ENCODE peak calls at places on chromosomes 5 and 9, in eight cellular contexts. O, F, G, K, P, S, R and N are unnamed samples.
A peak's percentile ranks its signal among the peaks of the same experiment; 100 is the strongest.

GRCh38 chr9:91186311-91187101 is 175.2 kb downstream of the AUH start:
- DNase-seq in O (no peak), F (peak; percentile 27), G (no peak), K (no peak), P (no peak), S (no peak), R (peak; percentile 20), N (no peak)

GRCh38 chr9:126009047-126009446 is 261.9 kb downstream of the PBX3 start:
- DNase-seq in O (peak; percentile 50), F (no peak), G (no peak), K (peak; percentile 9), P (peak; percentile 1), S (no peak), R (no peak), N (no peak)

GRCh38 chr5:164798110-164798509 is 1292.7 kb downstream of the MAT2B start:
- DNase-seq in O (no peak), F (no peak), G (no peak), K (no peak), P (no peak), S (no peak), R (no peak), N (no peak)

GRCh38 chr5:92242170-92242569 is 859.1 kb upstream of the ARRDC3 start:
- DNase-seq in O (no peak), F (peak; percentile 3), G (no peak), K (peak; percentile 4), P (no peak), S (no peak), R (no peak), N (no peak)

GRCh38 chr5:157987259-157987658 is 128.3 kb upstream of the CLINT1 start:
- DNase-seq in O (no peak), F (no peak), G (no peak), K (no peak), P (no peak), S (no peak), R (no peak), N (no peak)

GRCh38 chr9:127178646-127179632 is 56.5 kb upstream of the ANGPTL2 start:
- DNase-seq in O (no peak), F (no peak), G (peak; percentile 49), K (no peak), P (no peak), S (peak; percentile 31), R (no peak), N (no peak)

GRCh38 chr9:81634915-81635516 is 54.3 kb downstream of the TLE1 start:
- DNase-seq in O (peak; percentile 35), F (no peak), G (peak; percentile 44), K (peak; percentile 14), P (peak; percentile 15), S (no peak), R (no peak), N (no peak)

GRCh38 chr5:16980983-16981382 is 44.9 kb upstream of the MYO10 start:
- DNase-seq in O (no peak), F (peak; percentile 46), G (no peak), K (no peak), P (no peak), S (no peak), R (no peak), N (no peak)

GRCh38 chr9:134891016-134891589 is 10.5 kb downstream of the FCN2 start:
- DNase-seq in O (no peak), F (no peak), G (no peak), K (peak; percentile 6), P (no peak), S (no peak), R (no peak), N (no peak)

GRCh38 chr5:67208403-67208802 is 11.8 kb upstream of the CD180 start:
- DNase-seq in O (no peak), F (no peak), G (no peak), K (no peak), P (no peak), S (no peak), R (no peak), N (no peak)

GRCh38 chr5:67203701-67204074 is 7.1 kb upstream of the CD180 start:
- DNase-seq in O (no peak), F (no peak), G (peak; percentile 3), K (no peak), P (no peak), S (no peak), R (no peak), N (no peak)

GRCh38 chr5:67206381-67207328 is 10.1 kb upstream of the CD180 start:
- DNase-seq in O (peak; percentile 84), F (peak; percentile 97), G (peak; percentile 13), K (peak; percentile 32), P (peak; percentile 40), S (no peak), R (peak; percentile 70), N (peak; percentile 99)

GRCh38 chr5:67204821-67205220 is 8.2 kb upstream of the CD180 start:
- DNase-seq in O (no peak), F (no peak), G (no peak), K (no peak), P (no peak), S (no peak), R (no peak), N (no peak)

GRCh38 chr5:67205981-67206380 is 9.4 kb upstream of the CD180 start:
- DNase-seq in O (no peak), F (no peak), G (no peak), K (no peak), P (no peak), S (no peak), R (no peak), N (no peak)
- H3K4me3 ChIP-seq in O (no peak overlapping the region), F (no peak overlapping the region), G (no peak overlapping the region), K (no peak overlapping the region), P (no peak overlapping the region), S (no peak overlapping the region), R (no peak overlapping the region), N (peak overlapping the region; percentile 40)

DNA sequence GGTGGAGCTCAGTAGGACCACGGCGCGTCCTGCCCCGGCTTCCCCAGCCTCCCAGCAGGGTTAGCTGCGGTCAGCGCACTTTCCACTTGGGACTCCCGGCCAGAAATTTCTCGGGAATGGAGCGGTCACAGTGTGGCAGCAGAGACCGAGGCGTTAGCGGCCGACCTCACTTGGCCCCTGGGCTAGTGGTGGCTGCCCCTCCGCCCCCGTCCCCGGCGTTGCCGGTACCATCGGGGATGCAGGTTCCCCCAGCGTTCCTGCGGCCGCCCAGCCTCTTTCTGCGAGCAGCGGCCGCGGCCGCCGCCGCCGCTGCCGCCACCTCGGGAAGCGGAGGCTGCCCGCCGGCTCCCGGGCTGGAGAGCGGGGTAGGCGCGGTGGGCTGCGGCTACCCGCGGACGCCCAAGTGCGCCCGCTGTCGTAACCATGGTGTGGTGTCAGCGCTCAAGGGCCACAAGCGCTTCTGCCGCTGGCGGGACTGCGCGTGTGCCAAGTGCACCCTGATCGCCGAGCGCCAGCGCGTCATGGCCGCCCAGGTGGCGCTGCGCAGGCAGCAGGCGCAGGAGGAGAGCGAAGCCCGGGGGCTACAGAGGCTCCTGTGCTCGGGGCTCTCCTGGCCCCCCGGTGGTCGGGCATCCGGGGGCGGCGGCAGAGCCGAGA is 454 bp downstream of the DMRTA1 start:
- DNase-seq in O (peak; percentile 83), F (peak; percentile 72), G (peak; percentile 14), K (peak; percentile 47), P (peak; percentile 24), S (peak; percentile 82), R (peak; percentile 82), N (no peak)
- TF ChIP-seq CTCF in O (peak; percentile 53), F (peak; percentile 48), G (no peak), K (peak; percentile 9), P (no peak), S (peak; percentile 46), R (no peak), N (peak; percentile 2)

DNA sequence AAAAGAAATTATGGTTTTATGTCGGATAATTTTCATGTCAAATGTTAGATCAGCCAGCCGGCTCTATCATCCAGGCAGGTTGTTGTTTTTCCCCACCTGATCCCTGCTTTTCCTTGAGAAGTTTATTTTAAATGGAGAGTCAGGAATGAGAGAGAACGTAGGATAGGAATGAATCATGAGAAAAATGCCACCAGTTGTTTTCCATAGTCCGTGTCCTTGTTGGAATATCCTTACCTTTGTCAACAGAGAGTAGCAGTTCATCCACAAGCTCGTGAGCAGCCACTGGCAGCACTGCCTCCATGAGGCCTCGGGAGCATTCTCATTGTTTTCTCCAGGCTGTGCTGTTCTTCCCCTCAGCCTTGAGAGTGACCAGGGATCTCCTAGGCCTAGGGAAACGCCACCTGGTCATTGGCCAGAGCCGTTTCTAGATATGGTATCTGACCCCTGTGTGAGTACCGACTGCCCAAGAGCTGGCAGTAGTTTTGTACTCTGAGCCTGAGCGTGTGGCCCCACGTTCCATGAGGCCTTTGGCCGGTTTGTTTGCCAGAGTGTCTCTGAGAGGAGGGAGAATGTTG is 293.3 kb downstream of the FANCC start:
- DNase-seq in O (peak; percentile 72), F (peak; percentile 20), G (no peak), K (no peak), P (no peak), S (peak; percentile 40), R (no peak), N (no peak)
- H3K4me3 ChIP-seq in O (peak overlapping the region; percentile 11), F (peak overlapping the region; percentile 12), G (no peak overlapping the region), K (no peak overlapping the region), P (no peak overlapping the region), S (no peak overlapping the region), R (no peak overlapping the region), N (no peak overlapping the region)

GRCh38 chr5:104218200-104218599 is 655.6 kb upstream of the NUDT12 start:
- DNase-seq in O (no peak), F (no peak), G (no peak), K (no peak), P (no peak), S (no peak), R (no peak), N (no peak)

GRCh38 chr5:104213216-104213615 is 650.6 kb upstream of the NUDT12 start:
- DNase-seq in O (no peak), F (no peak), G (no peak), K (no peak), P (no peak), S (no peak), R (no peak), N (no peak)
- TF ChIP-seq CTCF in O (no peak), F (no peak), G (no peak), K (no peak), P (no peak), S (no peak), R (no peak), N (no peak)